ENCODE peak calls at places on chromosomes 12 and 14, in nine cellular contexts. C is NCI-H510A treated with DMSO at 0.1 percent for 48 hours; B is pons; L is fibroblast of gingiva; I is stimulated activated CD8-positive, alpha-beta memory T cell treated with anti-CD3 and anti-CD28 coated beads, Interleukin-15, amount 100 ng/mL, for 4 hours; M is pancreas; F is suprapubic skin; X is CD8-positive, alpha-beta memory T cell; V is AG04450. U is an unnamed sample.

GRCh38 chr12:51393676-51394545 is 2.7 kb upstream of the GALNT6 start:
- DNase-seq in I (peak), M (no peak), X (peak), F (no peak), B (no peak), V (peak), C (no peak), L (peak), U (no peak)

GRCh38 chr14:76922599-76922998 is 96.4 kb downstream of the LRRC74A start:
- DNase-seq in M (no peak), L (no peak), V (no peak), B (no peak), X (no peak), C (no peak), I (no peak), F (no peak), U (no peak)

GRCh38 chr12:56839489-56840442 is 76.6 kb downstream of the HSD17B6 start:
- DNase-seq in X (no peak), I (no peak), B (peak), L (no peak), F (no peak), C (no peak), M (no peak), V (no peak), U (peak)

GRCh38 chr12:54405106-54405505 is 14.0 kb downstream of the ITGA5 start:
- DNase-seq in B (no peak), V (no peak), C (no peak), F (no peak), I (no peak), M (no peak), L (no peak), X (no peak), U (no peak)

GRCh38 chr12:79634957-79635471 is 55.8 kb downstream of the PAWR start:
- DNase-seq in I (no peak), C (no peak), X (no peak), M (no peak), F (no peak), L (peak), V (no peak), B (no peak), U (no peak)

GRCh38 chr14:101132588-101132987 is 229.1 kb upstream of the RTL1 start:
- DNase-seq in V (no peak), F (no peak), L (no peak), I (no peak), M (no peak), B (no peak), X (no peak), C (no peak), U (no peak)

GRCh38 chr12:91877022-91877421 is 268.6 kb downstream of the BTG1 start:
- DNase-seq in F (peak), M (no peak), L (peak), B (peak), V (no peak), I (peak), X (peak), C (peak), U (no peak)

GRCh38 chr12:104695453-104696148 is 238.9 kb downstream of the CHST11 start:
- DNase-seq in V (peak), X (peak), B (no peak), F (no peak), L (peak), C (no peak), I (peak), M (no peak), U (no peak)